ENCODE peak calls at places on chromosome 20, in ten cellular contexts. G is stomach, X is A549, V is ovary, Q is sigmoid colon, J is GM12878, C is H1, K is K562, E is tibial nerve, O is suprapubic skin. Y is an unnamed sample. For H3K4me1, the result is how much of the 10 kb centered on the place peaks cover.

GRCh38 chr20:45341939-45342862 is 6.0 kb downstream of the SDC4 start:
- DNase-seq in G (peak), X (no peak), V (peak), Q (peak), J (no peak), C (no peak), K (peak), E (no peak), O (peak), Y (peak)

GRCh38 chr20:44883214-44883902 is 2.1 kb upstream of the YWHAB start:
- DNase-seq in G (no peak), X (no peak), V (no peak), Q (no peak), J (no peak), C (no peak), K (no peak), E (no peak), O (no peak), Y (no peak)

GRCh38 chr20:38883081-38883980 is 42.9 kb upstream of the FAM83D start:
- DNase-seq in G (no peak), X (no peak), V (no peak), Q (no peak), J (no peak), C (no peak), K (no peak), E (no peak), O (no peak), Y (no peak)

GRCh38 chr20:23180451-23180921 is 94.4 kb upstream of the CD93 start:
- DNase-seq in G (no peak), X (no peak), V (peak), Q (no peak), J (no peak), C (no peak), K (peak), E (peak), O (no peak), Y (no peak)

GRCh38 chr20:57507477-57507876 is 17.5 kb downstream of the CTCFL start:
- DNase-seq in G (no peak), X (no peak), V (no peak), Q (no peak), J (no peak), C (no peak), K (no peak), E (no peak), O (no peak), Y (no peak)

GRCh38 chr20:34772437-34772836 is 53.0 kb downstream of the NCOA6 start:
- DNase-seq in G (no peak), X (no peak), V (no peak), Q (no peak), J (no peak), C (no peak), K (no peak), E (no peak), O (no peak), Y (no peak)

GRCh38 chr20:58457083-58457680 is 58.0 kb downstream of the APCDD1L start:
- DNase-seq in G (no peak), X (no peak), V (no peak), Q (no peak), J (no peak), C (no peak), K (no peak), E (no peak), O (no peak), Y (no peak)

GRCh38 chr20:37901667-37902503 is 1.0 kb upstream of the VSTM2L start:
- DNase-seq in G (peak), X (peak), V (no peak), Q (no peak), J (no peak), C (no peak), K (peak), E (no peak), O (no peak), Y (no peak)

GRCh38 chr20:61120595-61121515 is 131.2 kb upstream of the CDH4 start:
- DNase-seq in G (no peak), X (no peak), V (no peak), Q (no peak), J (no peak), C (peak), K (no peak), E (peak), O (no peak), Y (no peak)

GRCh38 chr20:59064214-59064722 is 21.7 kb upstream of the PRELID3B start:
- DNase-seq in G (no peak), X (no peak), V (no peak), Q (no peak), J (no peak), C (no peak), K (no peak), E (no peak), O (no peak), Y (no peak)

GRCh38 chr20:7841291-7841966 is 98.8 kb downstream of the HAO1 start:
- DNase-seq in G (no peak), X (peak), V (no peak), Q (no peak), J (no peak), C (no peak), K (no peak), E (peak), O (no peak), Y (no peak)

GRCh38 chr20:47356220-47356525 is 326 bp downstream of the ZMYND8 start:
- DNase-seq in G (no peak), X (no peak), V (no peak), Q (no peak), J (no peak), C (no peak), K (peak), E (no peak), O (no peak), Y (no peak)

GRCh38 chr20:62806383-62807050 is 1.9 kb downstream of the OGFR start:
- DNase-seq in G (no peak), X (no peak), V (no peak), Q (no peak), J (no peak), C (no peak), K (no peak), E (no peak), O (no peak), Y (no peak)

GRCh38 chr20:57596998-57597939 is 23.0 kb downstream of the ZBP1 start:
- DNase-seq in G (peak), X (peak), V (peak), Q (peak), J (no peak), C (no peak), K (peak), E (peak), O (no peak), Y (peak)

GRCh38 chr20:15011631-15012030 is 674.2 kb upstream of the FLRT3 start:
- DNase-seq in G (no peak), X (no peak), V (no peak), Q (no peak), J (no peak), C (no peak), K (no peak), E (no peak), O (no peak), Y (no peak)

GRCh38 chr20:18567739-18568091 is 483 bp downstream of the SMIM26 start:
- DNase-seq in G (no peak), X (peak), V (no peak), Q (no peak), J (no peak), C (no peak), K (no peak), E (no peak), O (no peak), Y (no peak)

GRCh38 chr20:45098096-45098773 is 2.7 kb downstream of the KCNS1 start:
- DNase-seq in G (peak), X (no peak), V (no peak), Q (no peak), J (no peak), C (peak), K (no peak), E (no peak), O (no peak), Y (no peak)

GRCh38 chr20:41145821-41146620 is 8.7 kb downstream of the PLCG1 start:
- DNase-seq in G (peak), X (no peak), V (no peak), Q (peak), J (no peak), C (no peak), K (no peak), E (no peak), O (no peak), Y (no peak)

DNA sequence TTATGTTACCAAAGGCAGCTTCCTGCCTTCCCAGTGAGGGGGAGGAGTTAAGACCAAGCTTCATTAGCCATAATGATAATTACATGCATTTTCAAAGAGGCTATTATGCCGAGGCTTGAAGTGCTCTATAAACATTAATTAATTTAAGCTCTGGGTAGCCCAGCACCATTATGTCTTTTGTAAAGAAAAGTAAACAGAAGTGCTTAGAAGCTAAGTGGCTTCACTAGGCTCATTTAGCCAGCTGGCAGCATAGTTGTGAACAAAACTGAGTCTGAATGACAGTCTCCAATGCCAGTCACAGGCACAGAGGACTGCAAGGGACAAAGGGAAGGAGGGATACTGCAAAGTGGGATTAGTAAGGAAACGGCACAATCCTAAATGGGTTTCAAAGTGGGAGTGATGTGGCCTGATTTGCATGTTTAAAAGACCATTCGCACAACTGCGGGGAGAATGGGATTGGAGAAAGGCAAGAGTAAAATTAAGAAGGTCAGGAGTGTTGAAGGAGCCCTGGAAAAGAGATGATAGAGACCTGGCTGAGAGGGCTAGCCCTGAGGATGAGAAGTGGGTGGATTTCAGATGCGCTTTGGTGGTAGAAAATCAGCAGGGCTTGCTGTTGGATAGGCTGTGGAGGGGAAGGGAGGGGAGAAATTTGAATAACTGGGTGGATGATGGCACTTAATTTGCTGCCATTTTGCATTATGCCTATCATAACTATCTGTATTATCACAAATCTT is 20.1 kb upstream of the ISM1 start:
- DNase-seq in G (no peak), X (no peak), V (no peak), Q (no peak), J (no peak), C (no peak), K (no peak), E (no peak), O (no peak), Y (no peak)
- TF ChIP-seq EP300 in G (no peak), X (no peak), V (no peak), Q (no peak), J (no peak), C (no peak), K (no peak), E (no peak), O (no peak), Y (no peak)

DNA sequence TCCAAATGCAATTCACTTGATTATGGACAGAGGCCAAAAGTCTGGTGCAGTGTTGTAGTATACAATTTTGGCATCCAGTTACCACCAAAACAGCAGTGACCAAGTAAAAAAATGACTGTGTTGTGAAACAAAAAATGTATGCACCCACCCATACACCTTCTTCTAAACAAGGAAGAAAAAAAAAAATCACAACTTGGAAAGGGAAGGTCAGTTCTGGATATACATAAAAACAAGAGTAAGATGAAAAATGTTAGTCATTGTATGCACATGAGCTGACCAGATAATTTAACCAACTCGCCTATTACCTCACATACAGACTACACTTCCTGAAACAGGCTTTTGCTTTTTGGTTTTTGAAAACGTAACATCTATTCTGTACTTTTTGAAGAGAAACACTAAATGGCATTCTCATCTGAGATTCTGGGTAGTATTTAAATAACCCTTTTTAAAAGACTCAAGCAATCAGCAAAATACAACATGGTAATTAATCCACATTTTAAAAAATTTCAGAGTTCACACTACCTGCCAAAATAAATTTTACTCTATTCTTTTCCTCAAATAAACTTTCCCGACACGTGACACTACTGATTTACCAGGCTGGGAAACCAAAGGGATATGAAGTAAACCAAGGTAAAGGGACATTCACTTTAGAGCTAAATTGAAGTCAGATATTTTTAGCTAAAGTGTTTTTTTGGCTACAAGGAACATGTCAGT is 141.6 kb upstream of the SHLD1 start:
- DNase-seq in G (no peak), X (no peak), V (no peak), Q (no peak), J (no peak), C (no peak), K (no peak), E (no peak), O (no peak), Y (no peak)
- H3K4me1 ChIP-seq in G (half or more), X (half or more), V (under half), Q (half or more), J (under half), C (under half), K (under half), E (under half), O (half or more), Y (under half)

GRCh38 chr20:9102456-9102855 is 33.6 kb downstream of the PLCB4 start:
- DNase-seq in G (no peak), X (no peak), V (no peak), Q (no peak), J (no peak), C (no peak), K (no peak), E (no peak), O (no peak), Y (no peak)

GRCh38 chr20:9099372-9099771 is 30.5 kb downstream of the PLCB4 start:
- DNase-seq in G (no peak), X (no peak), V (no peak), Q (no peak), J (no peak), C (no peak), K (no peak), E (no peak), O (no peak), Y (no peak)

GRCh38 chr20:9100721-9101120 is 31.8 kb downstream of the PLCB4 start:
- DNase-seq in G (no peak), X (no peak), V (no peak), Q (no peak), J (no peak), C (no peak), K (no peak), E (no peak), O (no peak), Y (no peak)

GRCh38 chr20:9103955-9104354 is 35.1 kb downstream of the PLCB4 start:
- DNase-seq in G (no peak), X (no peak), V (no peak), Q (no peak), J (no peak), C (no peak), K (no peak), E (no peak), O (no peak), Y (no peak)
- TF ChIP-seq EP300 in G (no peak), X (no peak), V (no peak), Q (no peak), J (no peak), C (no peak), K (no peak), E (no peak), O (no peak), Y (no peak)

DNA sequence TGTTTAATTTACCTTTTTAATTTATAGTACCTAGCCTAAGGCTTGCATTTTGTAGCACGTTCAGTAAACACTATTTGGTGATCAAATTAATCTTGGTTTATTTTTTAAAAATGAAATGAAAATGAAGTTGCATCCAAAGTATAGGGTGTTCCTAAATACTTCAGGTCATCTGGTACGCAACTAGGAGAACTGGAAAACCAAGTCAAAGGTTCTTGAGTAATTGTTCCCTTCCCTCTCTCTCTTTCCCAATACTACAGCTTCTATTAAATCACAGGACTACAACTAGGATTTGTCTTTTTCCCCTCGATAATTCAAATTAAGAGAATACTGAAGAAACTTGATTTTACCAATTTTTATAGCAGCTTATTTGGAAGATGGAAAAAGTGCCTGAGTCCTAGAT is 27.9 kb downstream of the CSNK2A1 start:
- DNase-seq in G (no peak), X (no peak), V (no peak), Q (no peak), J (no peak), C (no peak), K (no peak), E (no peak), O (no peak), Y (no peak)
- H3K4me1 ChIP-seq in G (under half), X (under half), V (under half), Q (under half), J (under half), C (under half), K (under half), E (under half), O (under half), Y (under half)